ENCODE peak calls at places on chromosome 22, in eight cellular contexts. I is dorsolateral prefrontal cortex; R is mammary epithelial cell; M is foreskin fibroblast; H is posterior cingulate gyrus; Y is stimulated activated CD8-positive, alpha-beta memory T cell treated with anti-CD3 and anti-CD28 coated beads, Interleukin-7, amount 100 ng/mL, for 24 hours; C is colonic mucosa; G is SW 1271. Q is an unnamed sample.

GRCh38 chr22:31139866-31140716 is at the start of gene PLA2G3:
- DNase-seq in I (peak), R (no peak), M (peak), H (no peak), Y (no peak), C (peak), G (no peak), Q (no peak)

GRCh38 chr22:38601221-38601764 is 31.3 kb upstream of the DMC1 start:
- DNase-seq in I (no peak), R (no peak), M (no peak), H (no peak), Y (no peak), C (no peak), G (no peak), Q (no peak)

GRCh38 chr22:28759861-28760560 is 12.5 kb upstream of the CCDC117 start:
- DNase-seq in I (no peak), R (peak), M (peak), H (no peak), Y (no peak), C (no peak), G (no peak), Q (no peak)

GRCh38 chr22:27130949-27131745 is 473.8 kb downstream of the MIAT start:
- DNase-seq in I (no peak), R (no peak), M (no peak), H (no peak), Y (no peak), C (no peak), G (no peak), Q (no peak)

GRCh38 chr22:49710746-49711145 is 116.9 kb downstream of the BRD1 start:
- DNase-seq in I (no peak), R (no peak), M (no peak), H (no peak), Y (no peak), C (no peak), G (no peak), Q (no peak)

GRCh38 chr22:23088199-23088604 is 17.9 kb downstream of the GNAZ start:
- DNase-seq in I (no peak), R (no peak), M (no peak), H (no peak), Y (no peak), C (no peak), G (no peak), Q (no peak)

GRCh38 chr22:21952586-21953571 is at the start of gene PPM1F:
- DNase-seq in I (peak), R (peak), M (peak), H (peak), Y (peak), C (peak), G (peak), Q (peak)

GRCh38 chr22:50523806-50524663 is 1.4 kb downstream of the SCO2 start:
- DNase-seq in I (peak), R (no peak), M (no peak), H (no peak), Y (no peak), C (peak), G (no peak), Q (no peak)

Q was measured in RKO.